ENCODE peak calls at places on chromosome 9, in five cellular contexts. Y, I, E, W and X are unnamed samples.
A peak's percentile ranks its signal among the peaks of the same experiment; 100 is the strongest.

GRCh38 chr9:114341991-114342390 is 12.3 kb downstream of the ORM2 start:
- DNase-seq in Y (no peak), I (no peak), W (no peak), E (no peak), X (no peak)

GRCh38 chr9:35406183-35406959 is 83.5 kb upstream of the RUSC2 start:
- DNase-seq in I (no peak), Y (no peak), E (no peak), W (peak; percentile 83), X (no peak)

GRCh38 chr9:88792502-88792901 is 198.8 kb upstream of the S1PR3 start:
- DNase-seq in E (no peak), W (no peak), Y (no peak), I (no peak), X (no peak)

GRCh38 chr9:70559102-70559501 is 144.6 kb upstream of the KLF9 start:
- DNase-seq in W (no peak), Y (no peak), E (no peak), I (no peak), X (no peak)

GRCh38 chr9:88233091-88233490 is 94.8 kb upstream of the SPATA31C2 start:
- DNase-seq in Y (no peak), E (no peak), W (no peak), I (no peak), X (no peak)

GRCh38 chr9:129290606-129291005 is 112.5 kb upstream of the IER5L start:
- DNase-seq in E (no peak), Y (no peak), W (no peak), I (no peak), X (no peak)

GRCh38 chr9:130780865-130781504 is 54.1 kb upstream of the ABL1 start:
- DNase-seq in E (no peak), I (no peak), W (peak; percentile 54), Y (peak; percentile 89), X (peak; percentile 21)

GRCh38 chr9:128927731-128928411 is 7.1 kb downstream of the PHYHD1 start:
- DNase-seq in E (peak; percentile 22), I (peak; percentile 25), Y (peak; percentile 60), W (peak; percentile 61), X (no peak)

GRCh38 chr9:131238402-131239021 is 37.8 kb downstream of the FAM78A start:
- DNase-seq in W (no peak), E (no peak), Y (no peak), I (no peak), X (no peak)

GRCh38 chr9:113650207-113651131 is 186.9 kb downstream of the RGS3 start:
- DNase-seq in E (peak; percentile 83), Y (peak; percentile 51), I (no peak), W (no peak), X (no peak)